ENCODE peak calls at places on chromosomes 6 and 20, in ten cellular contexts. T, E, W, J, Y, O, F, G, D and U are unnamed samples.
A peak's percentile ranks its signal among the peaks of the same experiment; 100 is the strongest.

GRCh38 chr6:27760464-27760863 is 151.7 kb downstream of the OR2B2 start:
- DNase-seq in T (no peak), E (no peak), W (no peak), J (no peak), Y (no peak), O (no peak), F (no peak), G (no peak), D (no peak), U (no peak)

GRCh38 chr20:59620860-59621485 is 16.6 kb downstream of the PHACTR3 start:
- DNase-seq in T (no peak), E (no peak), W (no peak), J (no peak), Y (no peak), O (no peak), F (no peak), G (no peak), D (no peak), U (no peak)

GRCh38 chr6:129929433-129929832 is 68.3 kb upstream of the TMEM244 start:
- DNase-seq in T (peak; percentile 75), E (no peak), W (no peak), J (no peak), Y (no peak), O (peak; percentile 29), F (no peak), G (peak; percentile 92), D (no peak), U (no peak)

GRCh38 chr6:158029668-158030230 is 48.1 kb downstream of the SYNJ2 start:
- DNase-seq in T (no peak), E (no peak), W (no peak), J (no peak), Y (no peak), O (no peak), F (no peak), G (no peak), D (no peak), U (no peak)

GRCh38 chr20:58661298-58662141 is 10.4 kb downstream of the STX16 start:
- DNase-seq in T (no peak), E (peak; percentile 54), W (no peak), J (no peak), Y (no peak), O (no peak), F (peak; percentile 50), G (no peak), D (no peak), U (peak; percentile 49)

GRCh38 chr6:31738048-31738979 is 1.5 kb upstream of the MSH5 start:
- DNase-seq in T (peak; percentile 82), E (peak; percentile 83), W (no peak), J (peak; percentile 52), Y (peak; percentile 87), O (peak; percentile 93), F (peak; percentile 62), G (peak; percentile 89), D (no peak), U (peak; percentile 54)

GRCh38 chr6:29892696-29893095 is 49.6 kb upstream of the HLA-A start:
- DNase-seq in T (no peak), E (no peak), W (no peak), J (no peak), Y (no peak), O (no peak), F (no peak), G (no peak), D (no peak), U (no peak)

GRCh38 chr6:57268294-57268640 is 46.2 kb upstream of the RAB23 start:
- DNase-seq in T (no peak), E (no peak), W (no peak), J (no peak), Y (no peak), O (no peak), F (no peak), G (no peak), D (no peak), U (no peak)